ENCODE peak calls at places on chromosome 7, in five cellular contexts. One of them, this sample, is unnamed.

GRCh38 chr7:100694196-100694745 is at the start of gene GIGYF1:
- DNase-seq in neural crest cell: peak
- DNase-seq in ascending aorta: peak
- DNase-seq in endothelial cell: peak
- DNase-seq in left ventricle myocardium inferior: peak
- DNase-seq in this sample: peak

GRCh38 chr7:71254751-71255150 is 122.8 kb downstream of the GALNT17 start:
- DNase-seq in endothelial cell: no peak
- DNase-seq in left ventricle myocardium inferior: no peak
- DNase-seq in ascending aorta: no peak
- DNase-seq in neural crest cell: no peak
- DNase-seq in this sample: no peak

GRCh38 chr7:4861227-4861626 is 603 bp downstream of the PAPOLB start:
- DNase-seq in ascending aorta: no peak
- DNase-seq in left ventricle myocardium inferior: no peak
- DNase-seq in endothelial cell: no peak
- DNase-seq in neural crest cell: no peak
- DNase-seq in this sample: no peak

GRCh38 chr7:133703547-133703946 is 423.6 kb upstream of the LRGUK start:
- DNase-seq in left ventricle myocardium inferior: no peak
- DNase-seq in ascending aorta: no peak
- DNase-seq in neural crest cell: no peak
- DNase-seq in endothelial cell: no peak
- DNase-seq in this sample: no peak

GRCh38 chr7:94941844-94942632 is 34.6 kb downstream of the PPP1R9A start:
- DNase-seq in ascending aorta: no peak
- DNase-seq in endothelial cell: no peak
- DNase-seq in left ventricle myocardium inferior: no peak
- DNase-seq in neural crest cell: no peak
- DNase-seq in this sample: no peak

GRCh38 chr7:7352845-7353244 is 170.5 kb downstream of the C1GALT1 start:
- DNase-seq in left ventricle myocardium inferior: no peak
- DNase-seq in endothelial cell: no peak
- DNase-seq in neural crest cell: no peak
- DNase-seq in ascending aorta: no peak
- DNase-seq in this sample: no peak

GRCh38 chr7:100191775-100192174 is 14.1 kb downstream of the STAG3 start:
- DNase-seq in neural crest cell: no peak
- DNase-seq in ascending aorta: no peak
- DNase-seq in left ventricle myocardium inferior: no peak
- DNase-seq in endothelial cell: no peak
- DNase-seq in this sample: no peak

GRCh38 chr7:151812967-151813366 is 63.9 kb downstream of the PRKAG2 start:
- DNase-seq in endothelial cell: no peak
- DNase-seq in left ventricle myocardium inferior: no peak
- DNase-seq in neural crest cell: no peak
- DNase-seq in ascending aorta: no peak
- DNase-seq in this sample: no peak

GRCh38 chr7:40918701-40919271 is 784.0 kb downstream of the SUGCT start:
- DNase-seq in left ventricle myocardium inferior: no peak
- DNase-seq in endothelial cell: no peak
- DNase-seq in ascending aorta: no peak
- DNase-seq in neural crest cell: no peak
- DNase-seq in this sample: no peak

GRCh38 chr7:48497521-48497920 is 326.3 kb downstream of the ABCA13 start:
- DNase-seq in left ventricle myocardium inferior: no peak
- DNase-seq in neural crest cell: no peak
- DNase-seq in ascending aorta: no peak
- DNase-seq in endothelial cell: no peak
- DNase-seq in this sample: no peak

GRCh38 chr7:21261627-21262564 is 166.0 kb upstream of the SP4 start:
- DNase-seq in neural crest cell: peak
- DNase-seq in left ventricle myocardium inferior: no peak
- DNase-seq in ascending aorta: no peak
- DNase-seq in endothelial cell: peak
- DNase-seq in this sample: peak

GRCh38 chr7:15837627-15838026 is 151.1 kb upstream of the MEOX2 start:
- DNase-seq in endothelial cell: no peak
- DNase-seq in left ventricle myocardium inferior: no peak
- DNase-seq in neural crest cell: no peak
- DNase-seq in ascending aorta: no peak
- DNase-seq in this sample: no peak

GRCh38 chr7:17302575-17303142 is 4.2 kb downstream of the AHR start:
- DNase-seq in ascending aorta: no peak
- DNase-seq in endothelial cell: no peak
- DNase-seq in left ventricle myocardium inferior: no peak
- DNase-seq in neural crest cell: no peak
- DNase-seq in this sample: no peak

GRCh38 chr7:158439035-158439434 is 148.6 kb downstream of the PTPRN2 start:
- DNase-seq in ascending aorta: no peak
- DNase-seq in left ventricle myocardium inferior: no peak
- DNase-seq in endothelial cell: no peak
- DNase-seq in neural crest cell: no peak
- DNase-seq in this sample: no peak

GRCh38 chr7:151809156-151809863 is 67.6 kb downstream of the PRKAG2 start:
- DNase-seq in endothelial cell: no peak
- DNase-seq in ascending aorta: no peak
- DNase-seq in left ventricle myocardium inferior: no peak
- DNase-seq in neural crest cell: no peak
- DNase-seq in this sample: no peak

GRCh38 chr7:128167316-128167691 is 73.8 kb upstream of the LEP start:
- DNase-seq in left ventricle myocardium inferior: no peak
- DNase-seq in ascending aorta: peak
- DNase-seq in endothelial cell: no peak
- DNase-seq in neural crest cell: peak
- DNase-seq in this sample: peak

GRCh38 chr7:156474241-156474743 is 166.3 kb upstream of the RNF32 start:
- DNase-seq in endothelial cell: no peak
- DNase-seq in left ventricle myocardium inferior: no peak
- DNase-seq in neural crest cell: no peak
- DNase-seq in ascending aorta: no peak
- DNase-seq in this sample: no peak

GRCh38 chr7:83732305-83732704 is 83.4 kb upstream of the SEMA3E start:
- DNase-seq in ascending aorta: no peak
- DNase-seq in endothelial cell: no peak
- DNase-seq in neural crest cell: no peak
- DNase-seq in left ventricle myocardium inferior: no peak
- DNase-seq in this sample: no peak

GRCh38 chr7:107559864-107560263 is 3.9 kb downstream of the COG5 start:
- DNase-seq in ascending aorta: no peak
- DNase-seq in endothelial cell: no peak
- DNase-seq in neural crest cell: no peak
- DNase-seq in left ventricle myocardium inferior: no peak
- DNase-seq in this sample: no peak

GRCh38 chr7:132319481-132319880 is 256.8 kb downstream of the PLXNA4 start:
- DNase-seq in neural crest cell: no peak
- DNase-seq in left ventricle myocardium inferior: no peak
- DNase-seq in ascending aorta: no peak
- DNase-seq in endothelial cell: peak
- DNase-seq in this sample: no peak

GRCh38 chr7:132318338-132319318 is 257.6 kb downstream of the PLXNA4 start:
- DNase-seq in ascending aorta: peak
- DNase-seq in endothelial cell: peak
- DNase-seq in left ventricle myocardium inferior: peak
- DNase-seq in neural crest cell: peak
- DNase-seq in this sample: peak

GRCh38 chr7:132317856-132318255 is 258.4 kb downstream of the PLXNA4 start:
- DNase-seq in ascending aorta: no peak
- DNase-seq in endothelial cell: no peak
- DNase-seq in neural crest cell: no peak
- DNase-seq in left ventricle myocardium inferior: no peak
- DNase-seq in this sample: no peak

GRCh38 chr7:132322981-132323380 is 253.3 kb downstream of the PLXNA4 start:
- DNase-seq in endothelial cell: no peak
- DNase-seq in neural crest cell: no peak
- DNase-seq in left ventricle myocardium inferior: no peak
- DNase-seq in ascending aorta: no peak
- DNase-seq in this sample: no peak

DNA sequence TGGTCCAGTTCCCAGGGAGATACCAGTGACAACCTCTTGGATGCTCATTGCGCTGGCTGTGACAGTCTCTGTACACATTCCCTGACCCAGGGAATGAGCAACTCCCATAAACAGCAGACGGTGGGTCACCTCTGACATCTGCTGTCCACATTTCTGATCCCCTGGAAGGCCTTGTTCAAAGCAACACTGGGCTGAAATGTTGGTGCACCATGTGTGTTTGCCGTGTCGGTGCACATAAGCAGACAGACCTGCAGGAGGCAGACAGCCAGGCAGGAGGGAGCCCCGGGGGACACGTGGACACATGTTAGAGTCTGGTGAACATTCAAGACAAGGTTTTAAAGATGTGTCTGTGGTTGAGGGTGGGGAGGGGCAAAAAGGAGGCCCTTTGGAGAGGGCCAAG is 254.9 kb downstream of the PLXNA4 start:
- DNase-seq in ascending aorta: no peak
- DNase-seq in endothelial cell: no peak
- DNase-seq in neural crest cell: peak
- DNase-seq in left ventricle myocardium inferior: no peak
- DNase-seq in this sample: no peak
- TF ChIP-seq CTCF in ascending aorta: no peak
- TF ChIP-seq CTCF in endothelial cell: no peak
- TF ChIP-seq CTCF in neural crest cell: no peak
- TF ChIP-seq CTCF in left ventricle myocardium inferior: no peak
- TF ChIP-seq CTCF in this sample: no peak

GRCh38 chr7:114294036-114294435 is 120.6 kb upstream of the FOXP2 start:
- DNase-seq in endothelial cell: no peak
- DNase-seq in neural crest cell: no peak
- DNase-seq in left ventricle myocardium inferior: no peak
- DNase-seq in ascending aorta: no peak
- DNase-seq in this sample: no peak

GRCh38 chr7:114293289-114294012 is 121.2 kb upstream of the FOXP2 start:
- DNase-seq in left ventricle myocardium inferior: no peak
- DNase-seq in endothelial cell: no peak
- DNase-seq in ascending aorta: no peak
- DNase-seq in neural crest cell: no peak
- DNase-seq in this sample: no peak

GRCh38 chr7:114297121-114297520 is 117.5 kb upstream of the FOXP2 start:
- DNase-seq in neural crest cell: no peak
- DNase-seq in ascending aorta: no peak
- DNase-seq in endothelial cell: no peak
- DNase-seq in left ventricle myocardium inferior: no peak
- DNase-seq in this sample: no peak

GRCh38 chr7:114295522-114295921 is 119.1 kb upstream of the FOXP2 start:
- DNase-seq in left ventricle myocardium inferior: no peak
- DNase-seq in ascending aorta: no peak
- DNase-seq in neural crest cell: no peak
- DNase-seq in endothelial cell: no peak
- DNase-seq in this sample: no peak

GRCh38 chr7:114298011-114298410 is 116.6 kb upstream of the FOXP2 start:
- DNase-seq in ascending aorta: no peak
- DNase-seq in endothelial cell: no peak
- DNase-seq in left ventricle myocardium inferior: no peak
- DNase-seq in neural crest cell: no peak
- DNase-seq in this sample: no peak
- TF ChIP-seq CTCF in ascending aorta: no peak
- TF ChIP-seq CTCF in endothelial cell: no peak
- TF ChIP-seq CTCF in left ventricle myocardium inferior: no peak
- TF ChIP-seq CTCF in neural crest cell: no peak
- TF ChIP-seq CTCF in this sample: no peak

DNA sequence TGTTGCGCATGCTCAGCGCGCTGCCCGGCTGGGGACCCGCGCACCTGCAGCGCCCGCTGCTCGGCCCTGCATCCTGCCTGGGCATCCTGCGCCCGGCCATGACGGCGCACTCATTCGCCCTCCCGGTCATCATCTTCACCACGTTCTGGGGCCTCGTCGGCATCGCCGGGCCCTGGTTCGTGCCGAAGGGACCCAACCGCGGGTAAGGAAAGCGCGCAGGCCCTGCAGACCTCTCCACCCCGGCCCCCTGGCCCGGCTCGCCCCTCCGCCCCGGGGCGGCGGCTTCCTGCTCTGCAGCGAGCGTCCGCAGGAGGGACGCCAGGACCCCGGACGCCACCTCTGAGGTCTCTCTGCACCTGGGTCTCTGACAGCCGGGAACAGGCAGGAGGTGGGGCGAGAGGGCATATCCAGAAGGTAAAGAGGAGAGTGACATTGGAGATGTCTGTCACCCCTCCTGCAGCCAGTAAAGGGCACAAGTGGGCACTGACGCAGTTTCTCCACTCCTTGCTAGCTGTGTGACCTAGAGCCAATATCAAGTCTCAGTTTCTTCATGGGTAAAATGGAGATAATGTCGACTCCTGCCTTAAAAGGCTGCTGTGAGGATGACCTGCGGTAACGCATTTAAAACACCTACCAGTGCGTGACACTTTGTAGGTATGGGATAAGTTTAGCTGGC is at the start of gene ATP6V0E2:
- DNase-seq in neural crest cell: no peak
- DNase-seq in left ventricle myocardium inferior: no peak
- DNase-seq in endothelial cell: no peak
- DNase-seq in ascending aorta: no peak
- DNase-seq in this sample: no peak
- TF ChIP-seq CTCF in neural crest cell: peak
- TF ChIP-seq CTCF in left ventricle myocardium inferior: no peak
- TF ChIP-seq CTCF in endothelial cell: no peak
- TF ChIP-seq CTCF in ascending aorta: no peak
- TF ChIP-seq CTCF in this sample: no peak

GRCh38 chr7:132680590-132680989 is 104.3 kb upstream of the PLXNA4 start:
- DNase-seq in neural crest cell: no peak
- DNase-seq in endothelial cell: no peak
- DNase-seq in left ventricle myocardium inferior: no peak
- DNase-seq in ascending aorta: no peak
- DNase-seq in this sample: no peak

GRCh38 chr7:132685301-132685700 is 109.0 kb upstream of the PLXNA4 start:
- DNase-seq in left ventricle myocardium inferior: no peak
- DNase-seq in endothelial cell: no peak
- DNase-seq in neural crest cell: no peak
- DNase-seq in ascending aorta: no peak
- DNase-seq in this sample: no peak

GRCh38 chr7:132687981-132688383 is 111.7 kb upstream of the PLXNA4 start:
- DNase-seq in endothelial cell: no peak
- DNase-seq in ascending aorta: no peak
- DNase-seq in left ventricle myocardium inferior: no peak
- DNase-seq in neural crest cell: no peak
- DNase-seq in this sample: no peak

GRCh38 chr7:132687016-132687415 is 110.7 kb upstream of the PLXNA4 start:
- DNase-seq in endothelial cell: no peak
- DNase-seq in left ventricle myocardium inferior: no peak
- DNase-seq in ascending aorta: no peak
- DNase-seq in neural crest cell: no peak
- DNase-seq in this sample: no peak

DNA sequence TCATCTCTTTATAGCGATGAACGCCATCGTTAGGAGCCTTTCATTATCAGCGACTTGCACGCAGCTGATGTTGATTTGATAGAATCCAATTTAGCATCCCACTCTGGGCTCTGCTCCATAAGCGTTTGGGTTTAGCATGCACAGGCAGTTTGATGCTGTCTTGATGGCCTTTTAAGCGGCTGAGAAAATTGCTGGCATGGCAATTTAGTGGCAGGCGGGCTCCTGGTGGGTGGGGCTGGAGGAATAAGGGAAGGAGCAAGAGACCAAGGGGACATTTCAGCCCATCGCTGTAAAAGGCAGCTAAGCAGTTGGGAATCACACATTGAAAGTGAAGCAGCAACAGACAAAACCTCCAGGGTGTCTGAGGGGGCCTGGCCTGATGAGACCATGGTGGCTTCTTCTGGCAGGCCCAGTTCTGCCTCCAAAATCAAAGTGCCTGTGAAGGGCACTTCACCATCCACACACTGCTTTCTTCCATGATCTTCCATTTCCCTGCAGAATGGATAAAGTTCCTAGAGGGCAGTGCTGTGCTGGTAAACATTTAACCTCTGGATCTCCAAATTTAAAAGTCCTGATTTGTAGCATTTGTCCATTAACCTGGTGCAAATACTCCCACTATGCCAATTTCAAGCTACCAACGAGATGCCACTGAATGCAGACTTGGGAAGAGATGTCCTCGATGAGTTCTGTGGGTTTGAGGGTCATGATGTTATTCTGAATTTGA is 107.9 kb upstream of the PLXNA4 start:
- DNase-seq in neural crest cell: no peak
- DNase-seq in ascending aorta: no peak
- DNase-seq in endothelial cell: no peak
- DNase-seq in left ventricle myocardium inferior: no peak
- DNase-seq in this sample: no peak
- TF ChIP-seq CTCF in neural crest cell: no peak
- TF ChIP-seq CTCF in ascending aorta: no peak
- TF ChIP-seq CTCF in endothelial cell: no peak
- TF ChIP-seq CTCF in left ventricle myocardium inferior: no peak
- TF ChIP-seq CTCF in this sample: no peak